ENCODE peak calls at places on chromosomes 12 and 14, in seven cellular contexts. B, S, L, J, X, O and V are unnamed samples.

GRCh38 chr14:100822921-100823320 is 3.0 kb upstream of the MEG3 start:
- DNase-seq in J (no peak), X (peak; percentile 35), O (no peak), B (no peak), L (no peak), S (no peak), V (no peak)

GRCh38 chr14:73025544-73025943 is 1.4 kb downstream of the ZFYVE1 start:
- DNase-seq in J (peak; percentile 19), O (no peak), X (peak; percentile 55), S (no peak), B (no peak), L (no peak), V (no peak)

GRCh38 chr14:103014466-103015319 is 42.7 kb downstream of the CDC42BPB start:
- DNase-seq in B (peak; percentile 57), J (peak; percentile 41), O (no peak), X (peak; percentile 66), S (peak; percentile 70), L (no peak), V (no peak)

GRCh38 chr12:93526786-93527428 is 45.6 kb upstream of the SOCS2 start:
- DNase-seq in J (peak; percentile 84), X (peak; percentile 97), L (no peak), O (no peak), S (peak; percentile 15), B (peak; percentile 75), V (no peak)

GRCh38 chr14:76924363-76925151 is 98.3 kb downstream of the LRRC74A start:
- DNase-seq in J (no peak), X (peak; percentile 58), L (no peak), O (no peak), S (peak; percentile 83), B (no peak), V (no peak)

GRCh38 chr14:61578745-61579144 is 116.6 kb upstream of the HIF1A start:
- DNase-seq in J (no peak), L (no peak), X (peak; percentile 61), O (no peak), B (no peak), S (no peak), V (no peak)

GRCh38 chr12:58765653-58766554 is 154.4 kb downstream of the LRIG3 start:
- DNase-seq in B (no peak), S (no peak), L (no peak), O (no peak), X (peak; percentile 63), J (no peak), V (no peak)

GRCh38 chr12:83818888-83819287 is 1093.7 kb downstream of the SLC6A15 start:
- DNase-seq in X (peak; percentile 74), B (peak; percentile 37), J (peak; percentile 22), S (no peak), O (no peak), L (no peak), V (no peak)

GRCh38 chr12:64549108-64549507 is 61.2 kb upstream of the RASSF3 start:
- DNase-seq in L (no peak), O (no peak), J (no peak), S (no peak), X (no peak), B (no peak), V (no peak)

GRCh38 chr14:78997811-78998210 is 827.6 kb downstream of the NRXN3 start:
- DNase-seq in J (no peak), X (peak; percentile 85), O (no peak), B (no peak), L (no peak), S (no peak), V (no peak)

GRCh38 chr14:88818018-88818417 is 6.4 kb upstream of the TTC8 start:
- DNase-seq in S (no peak), X (no peak), L (no peak), J (no peak), O (no peak), B (no peak), V (no peak)

GRCh38 chr12:32995623-32996022 is 99.0 kb upstream of the PKP2 start:
- DNase-seq in B (peak; percentile 54), O (no peak), L (no peak), J (no peak), X (no peak), S (no peak), V (no peak)

GRCh38 chr12:21483531-21483930 is 17.9 kb downstream of the RECQL start:
- DNase-seq in X (no peak), J (no peak), B (no peak), S (no peak), O (no peak), L (no peak), V (no peak)

GRCh38 chr14:57833304-57833703 is 32.6 kb downstream of the SLC35F4 start:
- DNase-seq in J (peak; percentile 86), B (peak; percentile 97), O (no peak), L (no peak), X (peak; percentile 87), S (no peak), V (no peak)

GRCh38 chr14:101520621-101521305 is 40.5 kb upstream of the DIO3 start:
- DNase-seq in O (no peak), X (no peak), J (no peak), S (no peak), L (no peak), B (no peak), V (no peak)

GRCh38 chr14:68106917-68107316 is 287.3 kb downstream of the RAD51B start:
- DNase-seq in S (no peak), J (no peak), L (no peak), X (no peak), B (no peak), O (no peak), V (no peak)

DNA sequence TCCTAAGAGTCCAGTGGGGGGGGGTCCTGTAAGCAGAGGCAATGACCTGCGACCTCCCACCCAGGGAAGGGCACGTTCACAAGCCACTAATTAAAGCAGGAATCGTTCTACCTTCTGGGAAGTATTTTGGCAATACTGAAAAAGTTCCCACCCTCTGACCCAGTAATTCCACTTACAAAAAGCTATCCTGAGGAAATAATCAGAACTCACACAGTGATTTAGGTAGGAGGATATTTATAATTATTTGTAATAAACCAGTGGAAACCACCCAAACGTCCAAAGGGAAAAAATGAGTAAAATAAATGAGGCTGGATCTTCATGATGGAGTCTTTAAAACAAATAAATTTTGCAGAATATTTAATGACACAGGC is 54.7 kb downstream of the SSH1 start:
- DNase-seq in O (no peak), J (no peak), S (no peak), X (peak; percentile 57), B (no peak), L (no peak), V (no peak)
- H3K4me3 ChIP-seq in O (no peak overlapping the region), J (peak overlapping the region; percentile 49), S (no peak overlapping the region), X (no peak overlapping the region), B (no peak overlapping the region), L (no peak overlapping the region), V (no peak overlapping the region)

GRCh38 chr12:45981075-45981837 is 9.1 kb downstream of the SCAF11 start:
- DNase-seq in L (no peak), J (no peak), X (no peak), O (no peak), B (no peak), S (no peak), V (no peak)
- H3K4me3 ChIP-seq in L (no peak overlapping the region), J (no peak overlapping the region), X (no peak overlapping the region), O (no peak overlapping the region), B (no peak overlapping the region), S (no peak overlapping the region), V (no peak overlapping the region)

GRCh38 chr12:6851921-6852650 is at the start of gene USP5:
- DNase-seq in J (peak; percentile 100), X (peak; percentile 100), O (peak; percentile 100), S (peak; percentile 100), L (peak; percentile 100), B (peak; percentile 100), V (peak; percentile 97)

GRCh38 chr12:6851153-6851920 is at the start of gene CDCA3:
- DNase-seq in L (peak; percentile 99), B (peak; percentile 98), X (peak; percentile 99), S (peak; percentile 99), J (peak; percentile 98), O (peak; percentile 94), V (peak; percentile 91)

GRCh38 chr12:6849976-6850560 is 1.0 kb downstream of the CDCA3 start:
- DNase-seq in B (no peak), X (no peak), O (no peak), L (peak; percentile 25), J (no peak), S (no peak), V (no peak)

GRCh38 chr12:6849427-6849826 is 1.7 kb downstream of the CDCA3 start:
- DNase-seq in B (no peak), J (no peak), S (no peak), X (no peak), L (no peak), O (no peak), V (no peak)

GRCh38 chr12:6850796-6851152 is 312 bp downstream of the CDCA3 start:
- DNase-seq in L (peak; percentile 31), B (no peak), X (no peak), S (no peak), O (no peak), J (no peak), V (no peak)
- H3K4me3 ChIP-seq in L (peak overlapping the region; percentile 93), B (peak overlapping the region; percentile 49), X (peak overlapping the region; percentile 37), S (peak overlapping the region; percentile 73), O (peak overlapping the region; percentile 85), J (peak overlapping the region; percentile 83), V (no peak overlapping the region)

DNA sequence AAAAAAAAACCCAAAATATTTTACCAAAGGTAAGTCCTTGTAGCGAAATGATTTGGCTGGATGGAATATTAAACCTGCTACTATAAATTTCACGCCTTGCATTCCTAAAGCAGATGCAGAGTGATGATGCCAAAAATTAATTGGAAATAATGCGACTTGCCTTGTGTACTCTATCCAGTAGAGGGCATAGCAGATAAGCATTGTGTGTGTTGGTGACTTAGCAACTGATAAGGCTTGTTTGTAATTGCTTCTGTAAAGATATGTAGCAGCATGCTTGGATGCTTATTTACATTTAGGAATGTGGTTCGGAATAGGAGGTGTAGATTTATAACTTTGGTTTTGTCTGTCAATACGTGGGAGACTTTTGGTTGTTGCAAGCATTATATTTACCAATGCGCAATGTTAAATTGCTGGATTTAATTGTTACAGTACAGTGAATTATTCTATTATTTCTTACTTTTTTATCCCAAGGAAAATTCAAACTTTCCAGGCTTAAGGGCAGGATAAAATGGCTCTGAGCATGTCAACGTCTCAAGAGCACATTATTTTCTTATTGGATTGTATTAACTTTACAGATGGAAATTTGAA is 80.5 kb downstream of the TMEM260 start:
- DNase-seq in O (no peak), B (peak; percentile 27), J (peak; percentile 30), X (peak; percentile 76), S (peak; percentile 62), L (peak; percentile 40), V (no peak)
- H3K4me3 ChIP-seq in O (no peak overlapping the region), B (no peak overlapping the region), J (no peak overlapping the region), X (no peak overlapping the region), S (peak overlapping the region; percentile 6), L (no peak overlapping the region), V (no peak overlapping the region)

GRCh38 chr12:54189198-54189539 is 384 bp upstream of the SMUG1 start:
- DNase-seq in X (no peak), O (no peak), S (no peak), J (no peak), B (no peak), L (no peak), V (no peak)
- H3K4me3 ChIP-seq in X (peak overlapping the region; percentile 0), O (peak overlapping the region; percentile 90), S (peak overlapping the region; percentile 77), J (peak overlapping the region; percentile 25), B (peak overlapping the region; percentile 34), L (peak overlapping the region; percentile 93), V (peak overlapping the region; percentile 59)